ENCODE peak calls at places on chromosomes 6 and 20, in four cellular contexts. H is GM20000; B is ELR; T is CD8-positive, alpha-beta T cell. Y is an unnamed sample.

GRCh38 chr6:8130399-8130798 is 28.1 kb upstream of the EEF1E1 start:
- DNase-seq in T (no peak), B (no peak), H (no peak), Y (no peak)

GRCh38 chr6:170286246-170286933 is 4.5 kb downstream of the DLL1 start:
- DNase-seq in H (no peak), B (no peak), T (no peak), Y (no peak)

GRCh38 chr6:144330017-144330416 is 44.9 kb downstream of the UTRN start:
- DNase-seq in T (no peak), H (no peak), B (no peak), Y (no peak)

GRCh38 chr20:24782801-24783630 is 166.1 kb upstream of the CST7 start:
- DNase-seq in B (no peak), T (no peak), H (no peak), Y (no peak)

GRCh38 chr6:110035321-110035720 is 57.2 kb downstream of the GPR6 start:
- DNase-seq in B (no peak), T (no peak), H (no peak), Y (no peak)

GRCh38 chr6:27280064-27280539 is 32.0 kb downstream of the POM121L2 start:
- DNase-seq in B (peak), H (peak), T (no peak), Y (no peak)

GRCh38 chr20:54254596-54254995 is 46.7 kb downstream of the PFDN4 start:
- DNase-seq in T (no peak), H (no peak), B (no peak), Y (no peak)

GRCh38 chr6:3618300-3619041 is 133.0 kb downstream of the PXDC1 start:
- DNase-seq in B (no peak), T (no peak), H (no peak), Y (no peak)

GRCh38 chr6:154156135-154156948 is 117.3 kb downstream of the OPRM1 start:
- DNase-seq in B (peak), H (peak), T (peak), Y (no peak)